ENCODE peak calls at places on chromosome 18, in ten cellular contexts. Z is tibial artery; P is kidney; W is adrenal gland; R is breast epithelium; O is CD4-positive, CD25-positive, alpha-beta regulatory T cell; Q is fibroblast of lung; Y is uterus; V is left ventricle myocardium inferior; I is PC-3. N is an unnamed sample.
A peak's percentile ranks its signal among the peaks of the same experiment; 100 is the strongest.

GRCh38 chr18:27887711-27888495 is 289.0 kb downstream of the CDH2 start:
- DNase-seq in Q (no peak), I (peak; percentile 46), Z (no peak), R (no peak), P (no peak), V (no peak), O (no peak), W (no peak), Y (no peak), N (no peak)

GRCh38 chr18:7102131-7102530 is 15.5 kb downstream of the LAMA1 start:
- DNase-seq in O (no peak), P (no peak), I (no peak), Q (no peak), Z (no peak), V (no peak), R (no peak), W (no peak), Y (no peak), N (no peak)

GRCh38 chr18:5972298-5972697 is 77.0 kb upstream of the TMEM200C start:
- DNase-seq in V (peak; percentile 62), P (no peak), Z (no peak), W (no peak), Y (no peak), I (no peak), Q (no peak), R (no peak), O (no peak), N (no peak)

GRCh38 chr18:6249788-6250187 is 164.9 kb downstream of the L3MBTL4 start:
- DNase-seq in Z (no peak), R (no peak), P (no peak), Q (no peak), I (no peak), V (no peak), O (no peak), Y (no peak), W (peak; percentile 88), N (no peak)

GRCh38 chr18:35376393-35376741 is 770 bp downstream of the ZNF396 start:
- DNase-seq in Z (no peak), I (no peak), P (peak; percentile 80), V (peak; percentile 22), Y (no peak), R (no peak), Q (no peak), W (peak; percentile 16), O (peak; percentile 30), N (no peak)

GRCh38 chr18:3870914-3871313 is 420.9 kb downstream of the TGIF1 start:
- DNase-seq in I (no peak), Y (no peak), Z (no peak), R (no peak), P (no peak), O (no peak), V (no peak), W (no peak), Q (no peak), N (no peak)

GRCh38 chr18:49994410-49994809 is 181.1 kb upstream of the ACAA2 start:
- DNase-seq in Y (no peak), Q (no peak), R (no peak), V (no peak), Z (no peak), P (no peak), O (no peak), W (peak; percentile 66), I (no peak), N (no peak)

GRCh38 chr18:78737006-78737915 is 242.4 kb upstream of the SALL3 start:
- DNase-seq in I (no peak), Q (no peak), R (peak; percentile 40), P (no peak), Y (peak; percentile 9), W (no peak), V (no peak), Z (no peak), O (no peak), N (no peak)

GRCh38 chr18:29145993-29146539 is 969.1 kb upstream of the CDH2 start:
- DNase-seq in P (no peak), Z (no peak), W (no peak), O (no peak), Q (no peak), I (no peak), V (no peak), R (no peak), Y (no peak), N (no peak)

GRCh38 chr18:70415823-70416488 is 127.1 kb downstream of the SOCS6 start:
- DNase-seq in W (no peak), Y (no peak), Z (no peak), R (no peak), Q (no peak), O (no peak), I (peak; percentile 77), P (no peak), V (no peak), N (no peak)

GRCh38 chr18:69469444-69469919 is 68.8 kb downstream of the DOK6 start:
- DNase-seq in Y (no peak), O (peak; percentile 35), V (no peak), R (no peak), W (no peak), Q (no peak), Z (no peak), P (peak; percentile 64), I (peak; percentile 78), N (peak; percentile 14)

DNA sequence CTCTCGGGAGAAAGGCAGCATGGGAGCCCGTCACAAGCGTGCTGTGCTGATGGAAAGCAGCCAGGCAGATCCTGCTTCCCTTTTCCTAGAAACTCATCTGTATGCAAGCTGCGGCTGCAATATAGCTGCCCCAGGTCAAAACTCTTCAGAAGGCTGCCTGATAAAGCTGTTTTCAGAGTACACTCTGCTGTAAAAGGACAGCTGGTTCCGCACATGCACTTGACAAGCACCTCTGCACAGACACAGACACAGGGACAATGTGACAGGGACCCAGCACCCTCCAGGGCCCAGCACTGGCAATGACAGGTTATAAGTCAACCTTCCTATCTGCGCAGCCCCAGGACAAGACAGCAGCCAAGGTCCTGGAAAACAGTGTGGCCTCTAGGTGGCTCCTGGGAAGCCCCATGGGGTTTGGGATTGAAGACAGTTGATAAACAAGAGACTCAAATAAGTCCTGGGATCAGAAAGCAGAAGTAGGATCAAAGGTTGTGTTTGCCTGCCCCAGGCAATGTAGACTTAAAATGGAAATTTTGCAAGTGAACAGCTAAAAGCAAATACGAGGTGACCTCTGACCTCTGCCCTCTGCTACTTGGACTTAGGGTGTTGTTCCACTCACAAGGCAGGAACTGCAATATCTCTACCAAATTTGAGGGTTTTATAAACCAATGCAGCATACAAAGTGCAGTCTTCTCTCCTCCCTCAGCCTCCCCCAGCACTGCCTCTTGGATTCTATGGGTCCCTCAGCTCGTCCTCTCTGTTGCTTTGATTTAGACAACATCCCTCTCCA is 16.9 kb downstream of the SLC66A2 start:
- DNase-seq in V (peak; percentile 65), Z (peak; percentile 28), R (peak; percentile 50), O (no peak), Y (peak; percentile 14), P (peak; percentile 54), W (peak; percentile 53), I (peak; percentile 13), Q (no peak), N (no peak)
- H3K4me1 ChIP-seq in V (peaks cover 40% of the 10 kb centered on the region), Z (no peaks in the 10 kb centered on the region), R (no peaks in the 10 kb centered on the region), O (no peaks in the 10 kb centered on the region), Y (no peaks in the 10 kb centered on the region), P (peaks cover 6% of the 10 kb centered on the region), W (no peaks in the 10 kb centered on the region), I (no peaks in the 10 kb centered on the region), Q (peaks cover 5% of the 10 kb centered on the region), N (no peaks in the 10 kb centered on the region)

DNA sequence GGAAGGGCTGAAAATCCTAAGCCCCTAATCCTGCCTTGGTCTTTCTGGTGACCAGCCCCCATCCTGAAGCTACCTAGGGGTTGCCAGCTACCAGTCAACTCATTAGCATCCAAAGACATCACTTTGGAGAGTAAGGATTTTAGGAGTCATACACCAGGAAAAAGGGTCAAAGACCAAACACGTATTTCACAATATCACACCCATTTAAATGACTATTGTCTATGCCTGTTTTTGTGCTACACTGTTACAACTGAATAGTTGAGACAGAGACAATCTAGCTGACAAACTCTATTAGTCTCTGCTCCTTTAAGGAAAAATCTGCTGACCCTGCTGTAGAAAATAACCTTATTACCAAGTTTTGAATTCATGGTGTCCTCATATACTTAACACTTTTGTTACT is 21.0 kb upstream of the RBBP8 start:
- DNase-seq in Q (no peak), Y (no peak), W (no peak), V (no peak), P (no peak), R (no peak), Z (no peak), O (no peak), I (no peak), N (no peak)
- H3K27ac ChIP-seq in Q (no peak overlapping the region), Y (no peak overlapping the region), W (no peak overlapping the region), V (no peak overlapping the region), P (no peak overlapping the region), R (peak overlapping the region; percentile 19), Z (no peak overlapping the region), O (no peak overlapping the region), I (no peak overlapping the region), N (no peak overlapping the region)

GRCh38 chr18:2716394-2717326 is 61.1 kb downstream of the SMCHD1 start:
- DNase-seq in I (no peak), W (no peak), O (no peak), Z (no peak), R (no peak), Y (no peak), V (peak; percentile 50), P (no peak), Q (no peak), N (no peak)
- H3K36me3 ChIP-seq in I (peaks cover 61% of the 10 kb centered on the region), W (peaks cover 20% of the 10 kb centered on the region), O (peaks cover 97% of the 10 kb centered on the region), Z (peaks cover 46% of the 10 kb centered on the region), R (peaks cover 16% of the 10 kb centered on the region), Y (no peaks in the 10 kb centered on the region), V (peaks cover 55% of the 10 kb centered on the region), P (peaks cover 12% of the 10 kb centered on the region), Q (peaks cover 6% of the 10 kb centered on the region), N (peaks cover 83% of the 10 kb centered on the region)

GRCh38 chr18:9849407-9849961 is 36.3 kb upstream of the TXNDC2 start:
- DNase-seq in I (peak; percentile 27), O (no peak), V (peak; percentile 43), Y (no peak), Q (no peak), W (peak; percentile 56), P (peak; percentile 80), R (no peak), Z (peak; percentile 55), N (no peak)

GRCh38 chr18:9851511-9851910 is 34.3 kb upstream of the TXNDC2 start:
- DNase-seq in I (no peak), R (no peak), P (no peak), W (peak; percentile 46), V (no peak), Y (no peak), Z (no peak), Q (peak; percentile 73), O (no peak), N (no peak)

GRCh38 chr18:9852266-9853081 is 33.3 kb upstream of the TXNDC2 start:
- DNase-seq in O (no peak), I (no peak), R (no peak), P (no peak), W (no peak), Q (peak; percentile 51), V (no peak), Y (no peak), Z (no peak), N (no peak)

GRCh38 chr18:9848170-9848854 is 37.5 kb upstream of the TXNDC2 start:
- DNase-seq in Y (no peak), V (no peak), Q (no peak), R (no peak), P (no peak), I (no peak), O (no peak), Z (no peak), W (no peak), N (no peak)

DNA sequence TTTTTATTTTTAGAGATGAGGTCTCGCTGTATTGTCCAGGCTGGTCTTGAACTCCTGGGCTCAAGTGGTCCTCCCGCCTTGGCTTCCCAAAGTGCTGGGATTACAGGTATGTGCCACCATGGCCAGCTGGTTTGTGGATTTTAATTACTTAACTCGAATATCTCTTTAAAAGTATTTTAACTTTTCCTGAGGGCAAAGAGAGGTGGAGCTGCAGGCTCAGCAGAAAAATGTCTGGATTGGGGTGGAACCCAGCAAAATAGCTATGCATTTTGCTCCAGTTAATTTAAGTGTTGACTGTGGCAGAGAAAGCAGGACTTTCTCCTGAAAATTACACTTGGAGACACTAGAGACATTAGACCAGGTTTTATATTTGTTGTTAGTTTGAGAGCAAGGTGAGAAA is 35.5 kb upstream of the TXNDC2 start:
- DNase-seq in P (no peak), O (no peak), W (no peak), Y (no peak), Q (no peak), Z (no peak), R (no peak), V (no peak), I (no peak), N (no peak)
- H3K4me1 ChIP-seq in P (peaks cover 4% of the 10 kb centered on the region), O (no peaks in the 10 kb centered on the region), W (peaks cover 22% of the 10 kb centered on the region), Y (no peaks in the 10 kb centered on the region), Q (no peaks in the 10 kb centered on the region), Z (peaks cover 60% of the 10 kb centered on the region), R (no peaks in the 10 kb centered on the region), V (peaks cover 36% of the 10 kb centered on the region), I (peaks cover 3% of the 10 kb centered on the region), N (no peaks in the 10 kb centered on the region)

N was measured in effector memory CD4-positive, alpha-beta T cell.